ENCODE peak calls at places on chromosomes 12 and 14, in four cellular contexts. S is fibroblast of lung, T is HCT116, D is H9. V is an unnamed sample. For H3K27me3 and H3K4me1, the result is how much of the 10 kb centered on the place peaks cover.

GRCh38 chr12:74393265-74393664 is 144.4 kb upstream of the ATXN7L3B start:
- DNase-seq in S (peak), T (peak), D (no peak), V (no peak)

GRCh38 chr14:76919431-76919810 is 93.2 kb downstream of the LRRC74A start:
- DNase-seq in S (peak), T (no peak), D (no peak), V (peak)

GRCh38 chr14:41922014-41922413 is 315.3 kb downstream of the LRFN5 start:
- DNase-seq in S (no peak), T (no peak), D (no peak), V (no peak)

GRCh38 chr14:95514131-95515079 is 2.0 kb downstream of the SYNE3 start:
- DNase-seq in S (no peak), T (no peak), D (peak), V (peak)

GRCh38 chr14:106094654-106095189 is 568.3 kb downstream of the TMEM121 start:
- DNase-seq in S (no peak), T (no peak), D (no peak), V (peak)

GRCh38 chr12:15928345-15928744 is 17.2 kb downstream of the DERA start:
- DNase-seq in S (peak), T (no peak), D (no peak), V (no peak)

GRCh38 chr12:13980548-13981295 is 680 bp downstream of the GRIN2B start:
- DNase-seq in S (no peak), T (no peak), D (peak), V (peak)

GRCh38 chr12:66011731-66012130 is 118.8 kb downstream of the LLPH start:
- DNase-seq in S (peak), T (no peak), D (no peak), V (no peak)

GRCh38 chr14:104556256-104557021 is 23.1 kb upstream of the C14orf180 start:
- DNase-seq in S (no peak), T (no peak), D (no peak), V (no peak)

GRCh38 chr12:56571131-56571530 is 49.5 kb downstream of the RBMS2 start:
- DNase-seq in S (no peak), T (no peak), D (no peak), V (no peak)

GRCh38 chr12:75996907-75997447 is 34.6 kb downstream of the PHLDA1 start:
- DNase-seq in S (peak), T (no peak), D (no peak), V (no peak)

GRCh38 chr12:8960185-8960584 is 10.7 kb upstream of the M6PR start:
- DNase-seq in S (no peak), T (no peak), D (no peak), V (no peak)

GRCh38 chr12:62660763-62661162 is 194.1 kb downstream of the MON2 start:
- DNase-seq in S (peak), T (no peak), D (no peak), V (no peak)

GRCh38 chr12:111840831-111841230 is 1.2 kb upstream of the MAPKAPK5 start:
- DNase-seq in S (no peak), T (no peak), D (no peak), V (no peak)

GRCh38 chr14:89344871-89345270 is 72.2 kb downstream of the FOXN3 start:
- DNase-seq in S (no peak), T (no peak), D (no peak), V (no peak)

GRCh38 chr14:94543450-94544123 is 17.7 kb upstream of the SERPINA4 start:
- DNase-seq in S (no peak), T (no peak), D (peak), V (peak)

GRCh38 chr12:121175383-121176119 is 34.4 kb upstream of the P2RX4 start:
- DNase-seq in S (no peak), T (no peak), D (no peak), V (no peak)

GRCh38 chr14:104181761-104182530 is 43.6 kb downstream of the KIF26A start:
- DNase-seq in S (no peak), T (peak), D (no peak), V (no peak)

GRCh38 chr14:31657917-31658316 is 96.7 kb downstream of the NUBPL start:
- DNase-seq in S (no peak), T (no peak), D (no peak), V (no peak)

GRCh38 chr14:45181329-45181728 is 45.6 kb downstream of the FANCM start:
- DNase-seq in S (peak), T (no peak), D (no peak), V (no peak)

GRCh38 chr14:92886337-92886736 is 36.6 kb upstream of the CHGA start:
- DNase-seq in S (no peak), T (no peak), D (no peak), V (no peak)

GRCh38 chr12:26798013-26798412 is 35.0 kb downstream of the ITPR2 start:
- DNase-seq in S (peak), T (no peak), D (no peak), V (no peak)

GRCh38 chr12:48002179-48002601 is 2.1 kb downstream of the COL2A1 start:
- DNase-seq in S (peak), T (no peak), D (peak), V (peak)

GRCh38 chr12:48000878-48001321 is 3.4 kb downstream of the COL2A1 start:
- DNase-seq in S (peak), T (peak), D (peak), V (peak)

GRCh38 chr12:48001426-48002178 is 2.7 kb downstream of the COL2A1 start:
- DNase-seq in S (peak), T (peak), D (peak), V (peak)

GRCh38 chr12:47997321-47997720 is 7.0 kb downstream of the COL2A1 start:
- DNase-seq in S (no peak), T (no peak), D (no peak), V (no peak)

DNA sequence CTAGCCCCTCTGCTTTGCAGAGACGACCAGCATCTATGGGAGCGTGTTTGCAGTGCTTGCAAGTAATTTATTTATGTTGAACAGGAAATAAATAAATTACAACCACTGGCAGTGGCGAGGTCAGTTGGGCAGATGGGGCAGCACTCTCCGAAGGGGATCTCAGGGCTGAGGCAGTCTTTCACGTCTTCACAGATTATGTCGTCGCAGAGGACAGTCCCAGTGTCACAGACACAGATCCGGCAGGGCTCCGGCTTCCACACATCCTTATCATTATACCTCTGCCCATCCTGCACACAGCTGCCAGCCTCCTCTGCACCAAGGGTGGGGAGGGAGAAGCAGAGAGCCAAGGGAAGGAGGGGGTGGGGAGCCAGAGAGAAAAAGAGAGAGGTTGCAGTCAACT is 4.5 kb downstream of the COL2A1 start:
- DNase-seq in S (no peak), T (no peak), D (no peak), V (no peak)
- H3K27me3 ChIP-seq in S (half or more), T (under half), D (half or more), V (half or more)

DNA sequence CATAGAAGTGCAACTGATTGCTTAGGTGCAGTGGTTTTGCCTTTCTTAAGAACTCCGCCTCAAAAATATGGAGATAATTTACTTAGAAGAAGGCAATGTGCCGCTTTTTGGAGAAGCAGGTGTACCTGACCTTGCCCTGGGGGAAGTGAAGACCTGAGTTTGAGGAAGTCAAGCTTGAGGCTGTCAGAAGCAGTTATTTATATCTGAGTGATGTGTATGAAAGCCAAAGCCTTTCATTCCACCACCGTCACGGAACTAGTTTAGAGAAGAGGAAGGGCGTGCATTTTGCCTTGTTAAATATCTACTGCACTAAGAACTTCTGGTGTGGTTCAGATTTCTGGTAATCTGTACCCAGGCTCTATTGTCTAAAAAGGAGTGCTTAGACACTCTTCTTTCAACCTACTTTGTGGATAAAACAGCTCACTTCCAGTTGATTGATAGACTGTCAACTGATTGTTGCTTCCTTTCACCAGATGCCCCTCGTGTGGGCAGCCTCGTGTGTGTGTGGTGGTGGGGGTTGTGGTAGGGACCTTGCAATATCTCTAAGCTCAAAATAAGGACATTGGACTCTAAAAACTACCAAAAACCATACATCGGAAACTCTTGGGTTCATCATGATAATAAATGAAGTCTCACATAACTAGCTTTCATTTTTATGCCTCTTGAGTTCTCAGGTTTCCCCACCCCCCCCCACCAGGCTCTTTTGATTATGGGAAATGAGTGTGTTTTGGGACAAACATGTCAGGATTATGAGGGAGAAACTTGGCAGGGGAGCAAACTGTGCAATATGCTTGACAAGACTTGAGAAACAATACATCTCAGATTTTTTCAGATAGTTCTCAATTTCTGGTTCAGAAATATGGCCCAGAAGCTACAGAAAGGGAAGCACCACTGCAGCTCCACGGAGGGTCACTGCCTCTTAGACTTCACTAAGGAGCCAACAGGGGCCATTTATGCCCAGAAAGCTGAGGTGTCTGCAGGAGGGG is 78.6 kb downstream of the ARF6 start:
- DNase-seq in S (no peak), T (no peak), D (no peak), V (no peak)
- H3K4me1 ChIP-seq in S (under half), T (half or more), D (under half), V (under half)

GRCh38 chr12:110010853-110011835 is 11.9 kb downstream of the ANKRD13A start:
- DNase-seq in S (no peak), T (no peak), D (no peak), V (no peak)
- H3K9ac ChIP-seq in S (no peak), T (no peak), D (no peak), V (no peak)

GRCh38 chr12:125292700-125293099 is 227.5 kb downstream of the AACS start:
- DNase-seq in S (no peak), T (no peak), D (no peak), V (no peak)
- H3K27me3 ChIP-seq in S (under half), T (half or more), D (under half), V (under half)

GRCh38 chr14:99744199-99744872 is 48.9 kb upstream of the EML1 start:
- DNase-seq in S (peak), T (no peak), D (peak), V (peak)
- H3K4me1 ChIP-seq in S (under half), T (under half), D (under half), V (under half)

DNA sequence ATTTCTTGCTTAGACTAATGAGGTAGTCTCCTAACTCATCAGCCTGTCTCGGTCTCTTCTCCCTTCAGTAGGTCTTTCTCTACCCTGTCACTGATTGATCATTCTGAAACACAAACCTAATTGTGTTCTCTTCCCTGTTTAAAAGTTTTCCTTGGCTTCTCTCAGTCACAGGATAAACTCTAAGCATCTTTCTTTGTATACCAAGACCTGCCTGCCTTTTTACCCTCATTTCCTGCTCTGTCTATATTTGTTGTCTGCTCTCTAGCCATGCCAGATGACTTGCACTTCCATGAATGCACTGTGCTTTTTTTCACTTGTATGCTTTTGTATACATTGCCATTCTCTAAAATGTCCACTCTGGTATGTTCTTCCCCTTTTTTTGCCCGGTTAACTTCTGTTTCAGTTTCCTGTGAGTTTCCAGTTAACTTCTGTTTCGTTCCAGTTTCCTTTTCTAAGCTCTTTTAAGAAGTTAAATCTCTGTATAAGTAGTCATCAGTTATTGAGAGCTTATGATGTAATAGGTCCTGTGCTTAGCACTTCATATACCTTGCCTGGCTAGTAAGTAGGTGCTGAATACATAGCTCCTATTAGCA is 12.8 kb downstream of the DIP2B start:
- DNase-seq in S (peak), T (no peak), D (no peak), V (no peak)
- H3K9ac ChIP-seq in S (no peak), T (no peak), D (no peak), V (no peak)

DNA sequence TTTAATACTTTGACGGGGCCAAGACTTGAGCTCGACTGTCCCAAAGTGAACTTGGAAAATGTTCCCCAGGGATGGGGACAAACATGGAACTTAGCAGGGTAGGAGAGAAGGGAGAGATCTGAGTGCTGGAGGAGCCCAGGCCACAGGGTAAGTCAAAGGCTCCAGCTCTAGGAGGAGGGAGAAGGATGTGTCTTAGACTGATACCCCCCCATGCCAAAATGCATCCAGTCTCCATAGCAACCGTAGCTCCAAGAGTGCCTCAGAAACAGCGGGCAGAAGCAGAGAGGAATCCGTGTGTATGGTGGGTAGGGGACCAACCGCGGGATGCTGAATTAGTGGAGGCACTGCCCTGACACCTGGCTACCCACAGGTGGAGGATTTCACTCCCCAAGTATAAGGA is 845 bp upstream of the AGAP2 start:
- DNase-seq in S (no peak), T (no peak), D (no peak), V (no peak)
- H3K27me3 ChIP-seq in S (half or more), T (under half), D (half or more), V (half or more)

GRCh38 chr14:61467281-61467680 is 145.9 kb downstream of the PRKCH start:
- DNase-seq in S (no peak), T (no peak), D (no peak), V (no peak)
- H3K4me1 ChIP-seq in S (under half), T (under half), D (under half), V (under half)

GRCh38 chr14:100283984-100284881 is 22.0 kb downstream of the SLC25A29 start:
- DNase-seq in S (no peak), T (no peak), D (peak), V (peak)
- H3K9ac ChIP-seq in S (no peak), T (peak), D (no peak), V (no peak)

V was measured in endodermal cell.